ENCODE peak calls at places on chromosome 22, in five cellular contexts. I is fibroblast of gingiva, R is body of pancreas, M is GM06990, Z is NCI-H1694. P is an unnamed sample.

GRCh38 chr22:22156716-22157499 is 87.7 kb upstream of the VPREB1 start:
- DNase-seq in M (peak; percentile 77), R (peak; percentile 78), I (peak; percentile 54), Z (peak; percentile 65), P (peak; percentile 62)

GRCh38 chr22:28940441-28940840 is 57.1 kb downstream of the ZNRF3 start:
- DNase-seq in I (no peak), M (no peak), Z (no peak), R (no peak), P (no peak)

GRCh38 chr22:44661659-44662569 is 40.1 kb upstream of the PRR5 start:
- DNase-seq in M (no peak), Z (no peak), I (no peak), R (no peak), P (no peak)

GRCh38 chr22:47165338-47165931 is 403.0 kb downstream of the TBC1D22A start:
- DNase-seq in M (no peak), Z (no peak), I (no peak), R (peak; percentile 10), P (no peak)

GRCh38 chr22:19970479-19971275 is 29.1 kb upstream of the TXNRD2 start:
- DNase-seq in I (peak; percentile 46), M (peak; percentile 80), R (peak; percentile 67), Z (no peak), P (peak; percentile 51)

GRCh38 chr22:40030026-40030756 is 35.4 kb downstream of the FAM83F start:
- DNase-seq in R (no peak), I (no peak), M (no peak), Z (no peak), P (no peak)

GRCh38 chr22:38490915-38491314 is 15.2 kb downstream of the DDX17 start:
- DNase-seq in I (peak; percentile 53), Z (no peak), R (peak; percentile 86), M (no peak), P (peak; percentile 70)

GRCh38 chr22:33519140-33519973 is 400.9 kb downstream of the LARGE1 start:
- DNase-seq in M (peak; percentile 47), R (peak; percentile 40), I (peak; percentile 33), Z (peak; percentile 37), P (peak; percentile 64)

GRCh38 chr22:23408321-23408720 is 171.8 kb downstream of the IGLL1 start:
- DNase-seq in I (no peak), Z (no peak), R (no peak), M (no peak), P (no peak)

GRCh38 chr22:37735054-37735453 is 38.2 kb downstream of the TRIOBP start:
- DNase-seq in R (peak; percentile 66), M (no peak), I (peak; percentile 42), Z (no peak), P (peak; percentile 38)

GRCh38 chr22:33674357-33674756 is 245.9 kb downstream of the LARGE1 start:
- DNase-seq in Z (no peak), R (no peak), M (no peak), I (no peak), P (no peak)

GRCh38 chr22:44108076-44108475 is 72.6 kb upstream of the PARVG start:
- DNase-seq in Z (no peak), I (no peak), R (no peak), M (no peak), P (no peak)

GRCh38 chr22:46587492-46588278 is 32.5 kb upstream of the GRAMD4 start:
- DNase-seq in Z (no peak), R (no peak), I (no peak), M (peak; percentile 89), P (no peak)

GRCh38 chr22:45930324-45930723 is 46.6 kb downstream of the WNT7B start:
- DNase-seq in Z (no peak), I (no peak), M (no peak), R (no peak), P (no peak)

GRCh38 chr22:41181349-41182241 is 23.5 kb upstream of the L3MBTL2 start:
- DNase-seq in R (no peak), M (no peak), I (peak; percentile 65), Z (no peak), P (no peak)

GRCh38 chr22:44547371-44547770 is 49.3 kb upstream of the RTL6 start:
- DNase-seq in I (no peak), R (no peak), Z (no peak), M (no peak), P (no peak)

GRCh38 chr22:45335021-45335818 is 25.5 kb downstream of the FAM118A start:
- DNase-seq in Z (peak; percentile 64), M (no peak), R (no peak), I (peak; percentile 38), P (no peak)

GRCh38 chr22:33896154-33896800 is 24.0 kb downstream of the LARGE1 start:
- DNase-seq in R (no peak), I (no peak), Z (no peak), M (peak; percentile 50), P (no peak)

GRCh38 chr22:26903030-26903856 is 245.9 kb downstream of the MIAT start:
- DNase-seq in R (no peak), I (no peak), M (no peak), Z (no peak), P (no peak)

GRCh38 chr22:46028069-46028991 is 51.4 kb upstream of the WNT7B start:
- DNase-seq in M (no peak), R (peak; percentile 20), Z (no peak), I (no peak), P (no peak)

GRCh38 chr22:28051787-28052356 is 132.8 kb upstream of the PITPNB start:
- DNase-seq in M (no peak), I (peak; percentile 38), R (peak; percentile 75), Z (peak; percentile 35), P (peak; percentile 61)

P was measured in pons.